ENCODE peak calls at places on chromosomes 16 and 17, in seven cellular contexts. P, D, O, J, X, F and A are unnamed samples.
A peak's percentile ranks its signal among the peaks of the same experiment; 100 is the strongest.

GRCh38 chr17:45224671-45225050 is 3.0 kb downstream of the FMNL1 start:
- DNase-seq in X (no peak), F (no peak), J (no peak), P (no peak), O (no peak), D (no peak), A (no peak)

GRCh38 chr17:44786551-44787081 is 27.8 kb downstream of the ADAM11 start:
- DNase-seq in O (peak; percentile 67), J (no peak), P (no peak), F (no peak), D (no peak), X (no peak), A (no peak)

GRCh38 chr17:31596382-31597323 is 205.2 kb downstream of the RAB11FIP4 start:
- DNase-seq in X (no peak), F (no peak), O (peak; percentile 98), D (peak; percentile 35), P (peak; percentile 26), J (no peak), A (no peak)

GRCh38 chr17:33712120-33712519 is 419.0 kb upstream of the ASIC2 start:
- DNase-seq in F (no peak), P (no peak), J (no peak), O (no peak), X (no peak), D (no peak), A (no peak)

GRCh38 chr16:4239020-4239419 is 2.9 kb downstream of the SRL start:
- DNase-seq in X (no peak), O (peak; percentile 75), P (no peak), J (no peak), D (no peak), F (no peak), A (no peak)

GRCh38 chr16:68490829-68491575 is 42.7 kb upstream of the SMPD3 start:
- DNase-seq in F (peak; percentile 90), X (no peak), D (no peak), J (no peak), O (no peak), P (peak; percentile 82), A (no peak)

GRCh38 chr17:416293-417206 is 63.9 kb upstream of the RPH3AL start:
- DNase-seq in P (no peak), D (no peak), X (no peak), F (peak; percentile 30), O (no peak), J (no peak), A (no peak)

GRCh38 chr17:2433696-2434095 is 32.8 kb upstream of the MNT start:
- DNase-seq in O (no peak), P (no peak), X (no peak), D (no peak), F (no peak), J (no peak), A (no peak)

GRCh38 chr17:46977348-46977747 is 1.7 kb downstream of the RPRML start:
- DNase-seq in D (no peak), P (peak; percentile 55), J (no peak), F (peak; percentile 39), X (peak; percentile 65), O (no peak), A (no peak)

GRCh38 chr17:7213895-7214299 is 5.7 kb downstream of the DLG4 start:
- DNase-seq in D (peak; percentile 55), P (peak; percentile 82), X (peak; percentile 100), O (no peak), F (peak; percentile 71), J (no peak), A (peak; percentile 71)

GRCh38 chr16:68400924-68401460 is 47.3 kb downstream of the SMPD3 start:
- DNase-seq in F (no peak), O (no peak), P (no peak), J (no peak), D (no peak), X (no peak), A (no peak)

GRCh38 chr16:77553130-77553529 is 118.3 kb upstream of the ADAMTS18 start:
- DNase-seq in J (no peak), P (no peak), F (no peak), D (no peak), O (no peak), X (no peak), A (no peak)

GRCh38 chr17:75047398-75048098 is 523 bp downstream of the KCTD2 start:
- DNase-seq in X (peak; percentile 38), F (no peak), P (peak; percentile 49), D (peak; percentile 9), O (peak; percentile 73), J (no peak), A (no peak)

GRCh38 chr17:50882851-50883250 is 16.7 kb upstream of the TOB1 start:
- DNase-seq in P (no peak), J (no peak), F (no peak), D (no peak), X (no peak), O (no peak), A (no peak)

GRCh38 chr17:36645358-36645757 is 44.0 kb downstream of the MRM1 start:
- DNase-seq in P (no peak), J (no peak), X (no peak), D (no peak), F (no peak), O (no peak), A (no peak)

GRCh38 chr17:36653374-36653773 is 52.0 kb downstream of the MRM1 start:
- DNase-seq in F (no peak), X (no peak), D (no peak), P (no peak), J (no peak), O (no peak), A (no peak)

GRCh38 chr17:36647598-36647997 is 46.2 kb downstream of the MRM1 start:
- DNase-seq in P (no peak), O (no peak), J (no peak), D (no peak), X (no peak), F (no peak), A (no peak)

GRCh38 chr17:36652716-36653115 is 51.3 kb downstream of the MRM1 start:
- DNase-seq in J (no peak), P (no peak), D (no peak), F (no peak), X (no peak), O (no peak), A (no peak)

DNA sequence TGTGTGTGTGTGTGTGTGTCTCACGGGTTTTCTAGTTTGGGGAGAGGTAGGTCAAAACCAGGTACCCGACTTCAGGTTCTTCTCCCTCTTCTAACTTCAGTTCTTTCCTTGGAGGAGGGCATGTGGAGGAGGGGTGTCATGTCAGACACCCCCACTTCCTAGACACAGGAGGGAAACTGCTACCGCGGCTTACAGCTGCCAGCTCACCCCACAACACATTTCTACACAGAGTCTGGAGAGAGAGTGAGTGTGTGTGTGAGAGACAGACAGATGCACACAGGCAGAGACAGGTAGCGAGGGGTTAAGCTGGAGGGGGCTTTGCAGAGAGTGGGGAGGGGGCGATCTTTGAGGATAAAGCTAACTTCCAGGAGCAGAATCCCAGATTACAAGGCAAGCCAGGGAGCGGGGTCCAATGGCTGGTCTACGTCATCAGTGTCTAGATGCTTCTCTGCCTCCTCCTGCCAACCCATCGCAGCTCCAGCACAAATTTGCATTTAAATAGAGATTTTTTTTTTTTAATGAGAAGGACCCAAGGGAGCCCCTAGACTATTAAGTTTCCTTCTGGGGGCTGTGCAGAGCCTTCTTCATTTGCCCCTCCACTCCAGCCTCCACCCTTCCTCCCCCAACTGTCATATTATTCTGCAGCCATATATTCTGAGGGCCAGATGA is 48.8 kb downstream of the MRM1 start:
- DNase-seq in D (no peak), O (no peak), X (no peak), J (no peak), F (no peak), P (no peak), A (no peak)
- H3K4me1 ChIP-seq in D (no peaks in the 10 kb centered on the region), O (no peaks in the 10 kb centered on the region), X (peaks cover 18% of the 10 kb centered on the region), J (no peaks in the 10 kb centered on the region), F (no peaks in the 10 kb centered on the region), P (no peaks in the 10 kb centered on the region), A (no peaks in the 10 kb centered on the region)

GRCh38 chr16:75121949-75122568 is 5.5 kb upstream of the LDHD start:
- DNase-seq in O (no peak), P (no peak), D (no peak), J (no peak), X (no peak), F (no peak), A (no peak)

GRCh38 chr16:75118943-75119539 is 2.5 kb upstream of the LDHD start:
- DNase-seq in F (no peak), O (no peak), J (no peak), P (no peak), D (no peak), X (no peak), A (no peak)

GRCh38 chr16:75127713-75128415 is 11.3 kb upstream of the LDHD start:
- DNase-seq in F (no peak), O (no peak), J (no peak), D (no peak), P (no peak), X (no peak), A (no peak)

GRCh38 chr16:75120253-75120652 is 3.7 kb upstream of the LDHD start:
- DNase-seq in J (no peak), D (no peak), P (no peak), X (no peak), O (no peak), F (no peak), A (no peak)

GRCh38 chr16:75122609-75123008 is 6.0 kb upstream of the LDHD start:
- DNase-seq in X (no peak), D (no peak), F (no peak), P (no peak), O (no peak), J (no peak), A (no peak)
- H3K27ac ChIP-seq in X (no peak overlapping the region), D (no peak overlapping the region), F (no peak overlapping the region), P (no peak overlapping the region), O (no peak overlapping the region), J (no peak overlapping the region), A (no peak overlapping the region)

GRCh38 chr17:27106982-27107360 is 186.9 kb upstream of the WSB1 start:
- DNase-seq in P (no peak), F (no peak), O (no peak), J (no peak), X (no peak), D (no peak), A (no peak)

GRCh38 chr17:27106347-27106981 is 187.4 kb upstream of the WSB1 start:
- DNase-seq in F (no peak), X (no peak), O (no peak), J (no peak), P (no peak), D (no peak), A (no peak)

GRCh38 chr17:27109346-27109745 is 184.6 kb upstream of the WSB1 start:
- DNase-seq in D (no peak), F (no peak), P (no peak), J (no peak), X (no peak), O (no peak), A (no peak)

DNA sequence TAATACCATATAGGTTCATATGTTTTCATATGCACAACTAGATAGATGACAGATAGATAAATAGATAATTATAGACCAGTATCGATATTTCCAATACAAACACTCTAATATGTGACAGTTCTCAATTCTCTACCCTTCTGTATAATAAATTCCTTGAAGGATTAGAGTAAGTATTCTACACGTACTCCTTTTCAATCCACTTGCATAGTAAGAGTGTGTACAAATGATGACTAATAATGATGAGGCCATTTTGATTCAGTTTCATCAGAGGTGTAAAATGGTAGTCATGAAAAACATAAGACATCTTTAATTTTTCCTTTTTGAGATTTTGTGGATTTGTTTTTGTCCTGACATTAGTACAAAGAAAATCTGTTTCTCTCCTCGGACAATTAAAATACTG is 188.3 kb upstream of the WSB1 start:
- DNase-seq in F (no peak), P (no peak), O (no peak), D (no peak), X (no peak), J (no peak), A (no peak)
- H3K4me3 ChIP-seq in F (no peak overlapping the region), P (no peak overlapping the region), O (no peak overlapping the region), D (no peak overlapping the region), X (no peak overlapping the region), J (no peak overlapping the region), A (no peak overlapping the region)

GRCh38 chr16:88771294-88771772 is 13.7 kb downstream of the PIEZO1 start:
- DNase-seq in F (no peak), X (no peak), D (no peak), O (no peak), P (no peak), J (no peak), A (no peak)
- H3K4me1 ChIP-seq in F (peaks cover 71% of the 10 kb centered on the region), X (peaks cover 42% of the 10 kb centered on the region), D (peaks cover 71% of the 10 kb centered on the region), O (no peaks in the 10 kb centered on the region), P (peaks cover 78% of the 10 kb centered on the region), J (peaks cover 39% of the 10 kb centered on the region), A (peaks cover 61% of the 10 kb centered on the region)